ENCODE peak calls at places on chromosomes 7 and 10, in nine cellular contexts. A is stimulated activated naive CD8-positive, alpha-beta T cell treated with anti-CD3 and anti-CD28 coated beads, Interleukin-15, Interleukin-2, amounts not matched to agents 100 U/mL and 50 U/mL, for 24 hours; O is T-helper 22 cell; I is fibroblast of the aortic adventitia; X is activated CD8-positive, alpha-beta memory T cell treated with anti-CD3 and anti-CD28 coated beads, Interleukin-2, amount 10 ng/mL, durations not matched to agents 7 days and 5 days; K is GM10248; P is HT1080; U is AG04450; D is T1000. G is an unnamed sample.

GRCh38 chr10:4733843-4734224 is 92.2 kb upstream of the AKR1E2 start:
- DNase-seq in A (no peak), O (no peak), I (no peak), X (no peak), K (no peak), P (no peak), U (no peak), D (no peak), G (no peak)

GRCh38 chr10:88293073-88293472 is 290.0 kb downstream of the RNLS start:
- DNase-seq in A (no peak), O (no peak), I (peak; percentile 44), X (no peak), K (no peak), P (no peak), U (no peak), D (no peak), G (no peak)

GRCh38 chr10:92690211-92691041 is 671 bp downstream of the HHEX start:
- DNase-seq in A (peak; percentile 81), O (peak; percentile 37), I (peak; percentile 52), X (peak; percentile 79), K (peak; percentile 45), P (peak; percentile 71), U (no peak), D (peak; percentile 45), G (no peak)

GRCh38 chr10:64416011-64416410 is 894.8 kb downstream of the REEP3 start:
- DNase-seq in A (no peak), O (no peak), I (no peak), X (no peak), K (no peak), P (no peak), U (no peak), D (no peak), G (no peak)

GRCh38 chr7:38872202-38872601 is 36.8 kb downstream of the VPS41 start:
- DNase-seq in A (no peak), O (no peak), I (no peak), X (no peak), K (no peak), P (no peak), U (no peak), D (no peak), G (no peak)

GRCh38 chr7:131903315-131903714 is 346.9 kb upstream of the PODXL start:
- DNase-seq in A (no peak), O (no peak), I (no peak), X (no peak), K (no peak), P (no peak), U (no peak), D (no peak), G (no peak)

GRCh38 chr10:22655312-22655973 is 58.9 kb downstream of the PIP4K2A start:
- DNase-seq in A (no peak), O (peak; percentile 30), I (peak; percentile 48), X (no peak), K (peak; percentile 15), P (no peak), U (peak; percentile 68), D (no peak), G (no peak)

GRCh38 chr10:78470267-78471103 is 436.8 kb downstream of the RPS24 start:
- DNase-seq in A (no peak), O (no peak), I (no peak), X (no peak), K (no peak), P (peak; percentile 46), U (no peak), D (peak; percentile 35), G (no peak)

GRCh38 chr10:69434926-69435325 is 16.3 kb upstream of the TSPAN15 start:
- DNase-seq in A (no peak), O (no peak), I (no peak), X (no peak), K (no peak), P (no peak), U (no peak), D (no peak), G (no peak)

G was measured in right atrium auricular region.